ENCODE peak calls at places on chromosomes 6 and 20, in nine cellular contexts. R, H, X, B, U, V, Y, I and F are unnamed samples. For H3K27me3, the result is how much of the 10 kb centered on the place peaks cover.

GRCh38 chr6:142946924-142947701 is 2.1 kb upstream of the HIVEP2 start:
- DNase-seq in R (peak), H (peak), X (peak), B (peak), U (peak), V (peak), Y (peak), I (peak), F (peak)

GRCh38 chr20:45946149-45946970 is 11.9 kb downstream of the PCIF1 start:
- DNase-seq in R (no peak), H (no peak), X (peak), B (no peak), U (peak), V (peak), Y (peak), I (peak), F (no peak)

GRCh38 chr6:99330159-99330558 is 19.3 kb downstream of the FAXC start:
- DNase-seq in R (peak), H (peak), X (no peak), B (peak), U (peak), V (peak), Y (no peak), I (no peak), F (peak)

GRCh38 chr20:20513720-20514119 is 145.8 kb downstream of the INSM1 start:
- DNase-seq in R (no peak), H (no peak), X (no peak), B (no peak), U (no peak), V (no peak), Y (no peak), I (no peak), F (no peak)

GRCh38 chr6:91020741-91021140 is 433.9 kb upstream of the MAP3K7 start:
- DNase-seq in R (no peak), H (no peak), X (no peak), B (no peak), U (no peak), V (no peak), Y (no peak), I (no peak), F (no peak)

GRCh38 chr6:7758456-7758855 is 32.6 kb downstream of the BMP6 start:
- DNase-seq in R (no peak), H (no peak), X (no peak), B (no peak), U (peak), V (no peak), Y (no peak), I (no peak), F (no peak)

GRCh38 chr6:148342146-148343027 is at the start of gene SASH1:
- DNase-seq in R (peak), H (peak), X (peak), B (peak), U (peak), V (peak), Y (peak), I (peak), F (peak)

GRCh38 chr6:13725570-13725969 is 13.9 kb upstream of the RANBP9 start:
- DNase-seq in R (no peak), H (no peak), X (no peak), B (no peak), U (peak), V (no peak), Y (no peak), I (no peak), F (no peak)

GRCh38 chr6:145508107-145508506 is 227.2 kb downstream of the EPM2A start:
- DNase-seq in R (no peak), H (peak), X (no peak), B (no peak), U (no peak), V (no peak), Y (no peak), I (no peak), F (no peak)

GRCh38 chr6:39225946-39226437 is 3.3 kb downstream of the KCNK5 start:
- DNase-seq in R (no peak), H (no peak), X (no peak), B (no peak), U (no peak), V (no peak), Y (no peak), I (peak), F (no peak)

GRCh38 chr20:59958626-59959025 is 403 bp downstream of the CDH26 start:
- DNase-seq in R (peak), H (peak), X (no peak), B (no peak), U (no peak), V (no peak), Y (no peak), I (no peak), F (no peak)

GRCh38 chr20:10842116-10842515 is 168.3 kb upstream of the JAG1 start:
- DNase-seq in R (no peak), H (no peak), X (no peak), B (no peak), U (no peak), V (no peak), Y (no peak), I (no peak), F (no peak)

GRCh38 chr6:75223461-75223860 is 17.6 kb upstream of the COL12A1 start:
- DNase-seq in R (no peak), H (no peak), X (no peak), B (no peak), U (no peak), V (no peak), Y (no peak), I (no peak), F (no peak)

GRCh38 chr6:152573762-152574161 is 63.4 kb downstream of the SYNE1 start:
- DNase-seq in R (no peak), H (no peak), X (no peak), B (no peak), U (no peak), V (no peak), Y (no peak), I (no peak), F (no peak)

GRCh38 chr6:157518399-157519250 is 137.6 kb downstream of the ZDHHC14 start:
- DNase-seq in R (no peak), H (no peak), X (no peak), B (no peak), U (no peak), V (no peak), Y (no peak), I (no peak), F (no peak)

GRCh38 chr20:11001767-11002540 is 328.2 kb upstream of the JAG1 start:
- DNase-seq in R (no peak), H (no peak), X (no peak), B (no peak), U (peak), V (no peak), Y (no peak), I (no peak), F (no peak)

GRCh38 chr20:46250772-46251171 is 57.5 kb downstream of the CDH22 start:
- DNase-seq in R (no peak), H (no peak), X (no peak), B (no peak), U (no peak), V (no peak), Y (no peak), I (no peak), F (no peak)

GRCh38 chr6:100664274-100665040 is 199.7 kb upstream of the SIM1 start:
- DNase-seq in R (no peak), H (no peak), X (no peak), B (peak), U (peak), V (no peak), Y (no peak), I (no peak), F (peak)

GRCh38 chr6:125529061-125529460 is 220.4 kb upstream of the HEY2 start:
- DNase-seq in R (no peak), H (no peak), X (no peak), B (no peak), U (no peak), V (no peak), Y (no peak), I (no peak), F (no peak)

GRCh38 chr6:105193647-105194046 is 13.8 kb upstream of the POPDC3 start:
- DNase-seq in R (no peak), H (no peak), X (no peak), B (no peak), U (peak), V (no peak), Y (no peak), I (no peak), F (no peak)

GRCh38 chr20:53077373-53078205 is 105.4 kb downstream of the TSHZ2 start:
- DNase-seq in R (no peak), H (no peak), X (no peak), B (no peak), U (peak), V (peak), Y (no peak), I (no peak), F (no peak)

GRCh38 chr6:110951008-110951407 is 7.5 kb upstream of the GTF3C6 start:
- DNase-seq in R (no peak), H (no peak), X (no peak), B (no peak), U (no peak), V (no peak), Y (no peak), I (no peak), F (no peak)

GRCh38 chr6:45854343-45854742 is 161.3 kb downstream of the CLIC5 start:
- DNase-seq in R (no peak), H (no peak), X (no peak), B (no peak), U (no peak), V (no peak), Y (no peak), I (no peak), F (no peak)

GRCh38 chr20:50654899-50655298 is 36.4 kb downstream of the RIPOR3 start:
- DNase-seq in R (no peak), H (no peak), X (no peak), B (no peak), U (no peak), V (no peak), Y (no peak), I (no peak), F (no peak)

GRCh38 chr6:166672624-166673165 is 45.6 kb upstream of the RPS6KA2 start:
- DNase-seq in R (no peak), H (no peak), X (no peak), B (no peak), U (no peak), V (no peak), Y (no peak), I (no peak), F (no peak)

GRCh38 chr20:49610701-49611538 is 43.0 kb upstream of the PTGIS start:
- DNase-seq in R (peak), H (peak), X (no peak), B (peak), U (no peak), V (peak), Y (peak), I (peak), F (peak)

GRCh38 chr6:163463795-163464194 is 49.3 kb downstream of the QKI start:
- DNase-seq in R (no peak), H (no peak), X (no peak), B (no peak), U (no peak), V (no peak), Y (no peak), I (no peak), F (no peak)

GRCh38 chr6:31203345-31203979 is 33.0 kb upstream of the POU5F1 start:
- DNase-seq in R (no peak), H (no peak), X (no peak), B (no peak), U (peak), V (no peak), Y (no peak), I (no peak), F (no peak)

GRCh38 chr6:112149719-112150263 is 62.4 kb downstream of the FAM229B start:
- DNase-seq in R (no peak), H (no peak), X (no peak), B (no peak), U (no peak), V (no peak), Y (no peak), I (no peak), F (no peak)

GRCh38 chr20:957544-957943 is 41.4 kb upstream of the ANGPT4 start:
- DNase-seq in R (no peak), H (no peak), X (no peak), B (no peak), U (no peak), V (no peak), Y (no peak), I (no peak), F (no peak)

GRCh38 chr6:117956386-117956785 is 49.3 kb downstream of the SLC35F1 start:
- DNase-seq in R (no peak), H (no peak), X (no peak), B (no peak), U (peak), V (no peak), Y (no peak), I (no peak), F (peak)

GRCh38 chr6:105106260-105106659 is 73.6 kb downstream of the POPDC3 start:
- DNase-seq in R (no peak), H (no peak), X (no peak), B (no peak), U (no peak), V (no peak), Y (no peak), I (no peak), F (no peak)

GRCh38 chr20:63765082-63765873 is 25.7 kb downstream of the SLC2A4RG start:
- DNase-seq in R (no peak), H (no peak), X (no peak), B (no peak), U (no peak), V (no peak), Y (no peak), I (peak), F (no peak)
- H3K27me3 ChIP-seq in R (under half), H (under half), X (under half), B (under half), U (under half), V (under half), Y (under half), I (under half), F (under half)

DNA sequence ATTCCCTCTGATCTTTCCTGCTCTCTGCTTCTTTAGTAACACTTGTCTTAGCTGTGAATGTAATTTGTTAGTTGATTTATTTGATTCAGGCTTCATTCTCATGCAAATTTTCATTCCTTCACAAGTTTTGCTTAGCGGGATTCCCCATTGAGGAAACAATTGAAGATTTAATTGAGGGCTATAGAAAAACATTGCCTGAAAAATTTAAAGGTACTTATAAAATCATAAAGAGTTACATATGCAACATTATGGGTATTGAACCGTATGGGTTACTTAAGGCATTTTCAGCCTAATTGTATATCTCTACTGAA is 11.9 kb upstream of the ZSCAN9 start:
- DNase-seq in R (no peak), H (no peak), X (no peak), B (no peak), U (no peak), V (no peak), Y (no peak), I (no peak), F (no peak)
- H3K27me3 ChIP-seq in R (under half), H (under half), X (under half), B (half or more), U (under half), V (half or more), Y (half or more), I (half or more), F (under half)

DNA sequence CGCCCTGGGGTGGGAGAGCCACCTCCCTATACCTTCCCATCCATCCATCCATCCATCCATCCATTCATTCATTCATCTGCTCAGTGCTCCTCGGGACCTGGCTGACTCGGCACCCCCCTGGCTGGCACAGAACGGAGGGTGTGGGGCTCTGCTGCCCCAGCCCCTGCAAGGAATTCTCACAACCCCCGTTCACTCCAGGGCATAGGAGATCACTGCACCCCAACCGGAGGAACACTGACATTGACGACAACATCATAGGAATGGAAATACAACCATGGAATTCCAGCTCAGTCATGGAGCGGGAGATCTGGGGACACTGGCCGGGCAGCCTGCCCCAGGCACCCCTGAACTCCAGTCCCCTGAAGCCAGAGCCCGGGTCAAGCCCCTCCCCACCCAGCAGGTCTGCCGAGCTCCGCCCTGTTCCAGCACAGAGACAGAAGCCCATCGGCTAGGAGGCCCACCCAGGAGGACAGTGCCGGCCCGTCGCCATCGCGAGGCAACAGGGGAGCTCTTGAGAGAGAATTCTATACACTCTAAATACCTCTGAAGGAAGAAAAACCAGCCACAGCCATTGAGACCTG is 27.9 kb upstream of the MRGBP start:
- DNase-seq in R (no peak), H (no peak), X (no peak), B (no peak), U (no peak), V (no peak), Y (no peak), I (peak), F (no peak)
- H3K27me3 ChIP-seq in R (under half), H (under half), X (under half), B (under half), U (under half), V (under half), Y (under half), I (under half), F (under half)

DNA sequence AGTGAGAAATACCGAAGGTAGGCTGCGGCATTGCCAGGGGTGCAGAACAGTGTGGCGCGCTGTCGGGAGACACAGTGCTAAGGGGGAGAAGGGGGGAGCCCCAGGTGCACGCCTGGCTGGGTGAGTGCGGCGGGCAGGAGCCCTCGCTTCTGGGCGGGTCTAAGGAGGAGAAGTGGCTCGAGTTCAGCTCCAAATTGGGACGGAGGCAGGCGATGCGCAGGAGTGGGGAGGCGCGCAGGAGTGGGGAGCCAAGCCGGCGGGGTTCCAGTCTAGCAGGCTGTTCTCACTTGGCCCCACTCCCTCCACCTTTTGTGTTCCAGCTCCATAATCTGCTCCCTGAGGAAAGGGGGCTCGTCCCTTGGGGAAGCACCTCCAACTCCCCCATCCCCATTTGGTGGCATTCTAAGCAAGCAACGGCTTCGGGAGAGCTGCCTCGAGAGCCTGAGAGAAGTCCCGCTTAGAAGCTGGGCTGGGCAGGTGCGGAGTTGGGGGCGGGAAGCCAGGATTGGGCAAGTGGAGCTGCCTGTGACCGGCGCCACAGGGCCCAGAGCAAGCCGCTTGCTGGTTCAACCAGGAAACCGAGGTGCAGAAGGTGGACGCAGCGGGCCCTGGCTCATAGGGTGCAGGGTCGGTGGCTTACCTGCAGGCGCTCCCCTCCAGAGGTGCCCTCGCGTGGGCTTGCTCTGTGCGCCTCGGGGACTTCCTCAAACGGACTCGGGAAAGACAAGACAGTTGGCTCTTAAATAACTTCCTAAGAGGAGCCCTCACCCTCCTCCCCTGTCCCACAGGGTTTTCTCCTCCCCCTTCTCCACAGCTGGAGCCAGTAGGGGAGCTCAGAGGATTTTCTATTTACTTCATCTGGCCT is at the start of gene F13A1:
- DNase-seq in R (no peak), H (peak), X (no peak), B (no peak), U (no peak), V (no peak), Y (peak), I (peak), F (no peak)
- H3K27me3 ChIP-seq in R (under half), H (under half), X (under half), B (under half), U (under half), V (under half), Y (under half), I (under half), F (under half)